ENCODE peak calls at places on chromosomes 5 and 9, in five cellular contexts. One of them, this sample, is unnamed.

GRCh38 chr9:84271004-84271886 is 69.3 kb downstream of the SLC28A3 start:
- DNase-seq in HCT116: no peak
- DNase-seq in H7: peak; percentile 68
- DNase-seq in tibial artery: peak; percentile 54
- DNase-seq in endodermal cell: peak; percentile 83
- DNase-seq in this sample: peak; percentile 79

GRCh38 chr9:91917436-91917835 is 32.6 kb downstream of the ROR2 start:
- DNase-seq in HCT116: no peak
- DNase-seq in H7: no peak
- DNase-seq in tibial artery: peak; percentile 3
- DNase-seq in endodermal cell: peak; percentile 36
- DNase-seq in this sample: no peak

GRCh38 chr5:150186137-150186536 is 3.7 kb upstream of the SLC6A7 start:
- DNase-seq in HCT116: no peak
- DNase-seq in H7: peak; percentile 70
- DNase-seq in tibial artery: no peak
- DNase-seq in endodermal cell: peak; percentile 85
- DNase-seq in this sample: no peak

GRCh38 chr5:149938272-149938671 is 6.3 kb downstream of the PDE6A start:
- DNase-seq in HCT116: no peak
- DNase-seq in H7: no peak
- DNase-seq in tibial artery: peak; percentile 53
- DNase-seq in endodermal cell: no peak
- DNase-seq in this sample: peak; percentile 83

GRCh38 chr9:95341262-95342011 is 23.9 kb upstream of the FANCC start:
- DNase-seq in HCT116: no peak
- DNase-seq in H7: peak; percentile 57
- DNase-seq in tibial artery: no peak
- DNase-seq in endodermal cell: peak; percentile 73
- DNase-seq in this sample: no peak

GRCh38 chr5:16936150-16937022 is at the start of gene MYO10:
- DNase-seq in HCT116: no peak
- DNase-seq in H7: peak; percentile 98
- DNase-seq in tibial artery: peak; percentile 48
- DNase-seq in endodermal cell: peak; percentile 98
- DNase-seq in this sample: peak; percentile 89

GRCh38 chr5:133123297-133123696 is 71.5 kb downstream of the HSPA4 start:
- DNase-seq in HCT116: no peak
- DNase-seq in H7: no peak
- DNase-seq in tibial artery: no peak
- DNase-seq in endodermal cell: peak; percentile 13
- DNase-seq in this sample: no peak

GRCh38 chr5:167949435-167949834 is 342.0 kb upstream of the WWC1 start:
- DNase-seq in HCT116: no peak
- DNase-seq in H7: no peak
- DNase-seq in tibial artery: no peak
- DNase-seq in endodermal cell: no peak
- DNase-seq in this sample: no peak

GRCh38 chr9:30723656-30724055 is 1660.8 kb upstream of the ACO1 start:
- DNase-seq in HCT116: no peak
- DNase-seq in H7: no peak
- DNase-seq in tibial artery: no peak
- DNase-seq in endodermal cell: no peak
- DNase-seq in this sample: peak; percentile 3

GRCh38 chr9:35710818-35711500 is 21.0 kb downstream of the TLN1 start:
- DNase-seq in HCT116: no peak
- DNase-seq in H7: no peak
- DNase-seq in tibial artery: no peak
- DNase-seq in endodermal cell: no peak
- DNase-seq in this sample: no peak

GRCh38 chr9:70415476-70415875 is 1.0 kb upstream of the KLF9 start:
- DNase-seq in HCT116: no peak
- DNase-seq in H7: no peak
- DNase-seq in tibial artery: no peak
- DNase-seq in endodermal cell: no peak
- DNase-seq in this sample: no peak
- H3K4me3 ChIP-seq in HCT116: no peak overlapping the region
- H3K4me3 ChIP-seq in H7: no peak overlapping the region
- H3K4me3 ChIP-seq in tibial artery: peak overlapping the region; percentile 94
- H3K4me3 ChIP-seq in endodermal cell: no peak overlapping the region
- H3K4me3 ChIP-seq in this sample: peak overlapping the region; percentile 50

DNA sequence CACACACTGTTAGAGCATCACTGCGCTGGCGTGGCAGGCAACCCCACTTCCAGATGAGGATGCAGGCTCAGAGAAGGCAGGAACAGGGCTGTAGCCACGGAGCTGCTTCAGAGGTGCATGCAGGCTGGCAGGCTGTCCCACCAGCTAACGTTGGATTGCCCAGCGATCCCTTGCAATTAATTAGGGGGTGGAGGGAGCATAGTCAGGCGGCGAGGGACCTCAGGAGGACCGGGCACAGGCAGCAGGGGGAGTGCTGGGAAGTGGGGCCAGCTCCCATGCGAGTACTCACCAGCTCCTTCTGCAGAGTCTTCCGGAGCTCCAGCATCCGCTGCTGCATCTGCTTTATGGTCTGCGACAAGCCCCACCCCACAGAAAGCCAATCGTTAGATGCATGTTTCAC is 20.3 kb downstream of the ARPC5L start:
- DNase-seq in HCT116: no peak
- DNase-seq in H7: peak; percentile 70
- DNase-seq in tibial artery: no peak
- DNase-seq in endodermal cell: no peak
- DNase-seq in this sample: no peak
- H3K4me3 ChIP-seq in HCT116: no peak overlapping the region
- H3K4me3 ChIP-seq in H7: no peak overlapping the region
- H3K4me3 ChIP-seq in tibial artery: no peak overlapping the region
- H3K4me3 ChIP-seq in endodermal cell: no peak overlapping the region
- H3K4me3 ChIP-seq in this sample: no peak overlapping the region

DNA sequence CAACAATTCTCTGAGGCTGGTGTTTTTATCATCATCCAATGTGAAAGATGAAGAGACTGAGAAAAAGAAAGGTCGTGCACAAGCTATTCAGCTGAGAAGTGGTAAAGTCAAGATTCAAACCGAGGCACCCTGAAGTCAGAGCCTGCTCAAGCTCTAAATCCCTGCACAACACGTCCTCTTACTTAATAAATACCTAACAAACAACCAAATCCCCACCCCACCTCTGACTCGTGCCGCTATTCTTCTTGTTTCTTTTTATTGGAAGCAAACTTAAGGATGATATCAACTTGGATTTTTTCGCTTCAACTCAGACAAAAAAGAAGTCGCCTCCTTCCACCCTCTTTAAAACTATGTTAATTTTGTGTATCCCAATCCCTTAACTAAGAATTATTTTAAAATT is 140.2 kb downstream of the CEP120 start:
- DNase-seq in HCT116: no peak
- DNase-seq in H7: no peak
- DNase-seq in tibial artery: peak; percentile 36
- DNase-seq in endodermal cell: no peak
- DNase-seq in this sample: no peak
- H3K4me3 ChIP-seq in HCT116: no peak overlapping the region
- H3K4me3 ChIP-seq in H7: no peak overlapping the region
- H3K4me3 ChIP-seq in tibial artery: no peak overlapping the region
- H3K4me3 ChIP-seq in endodermal cell: no peak overlapping the region
- H3K4me3 ChIP-seq in this sample: no peak overlapping the region

DNA sequence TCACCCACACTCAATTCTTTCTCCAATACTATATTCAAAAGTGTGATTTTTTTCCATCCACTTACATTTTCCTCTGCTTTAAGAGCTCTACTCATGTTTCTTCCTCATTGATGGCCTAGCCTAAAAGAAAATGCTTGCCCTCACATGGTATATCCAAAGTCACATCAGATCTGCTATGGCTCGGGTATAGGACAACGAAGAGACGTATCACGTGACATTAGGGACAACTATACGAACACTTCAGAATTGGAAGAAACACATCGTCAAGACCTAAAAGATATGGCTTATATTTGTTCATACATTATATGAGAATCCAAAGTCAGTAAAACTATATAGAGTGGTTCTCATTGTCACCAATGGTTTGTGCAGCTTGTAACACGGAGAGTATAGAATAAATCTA is 8.2 kb upstream of the ISL1 start:
- DNase-seq in HCT116: no peak
- DNase-seq in H7: no peak
- DNase-seq in tibial artery: no peak
- DNase-seq in endodermal cell: no peak
- DNase-seq in this sample: no peak
- H3K4me3 ChIP-seq in HCT116: no peak overlapping the region
- H3K4me3 ChIP-seq in H7: no peak overlapping the region
- H3K4me3 ChIP-seq in tibial artery: no peak overlapping the region
- H3K4me3 ChIP-seq in endodermal cell: no peak overlapping the region
- H3K4me3 ChIP-seq in this sample: no peak overlapping the region

DNA sequence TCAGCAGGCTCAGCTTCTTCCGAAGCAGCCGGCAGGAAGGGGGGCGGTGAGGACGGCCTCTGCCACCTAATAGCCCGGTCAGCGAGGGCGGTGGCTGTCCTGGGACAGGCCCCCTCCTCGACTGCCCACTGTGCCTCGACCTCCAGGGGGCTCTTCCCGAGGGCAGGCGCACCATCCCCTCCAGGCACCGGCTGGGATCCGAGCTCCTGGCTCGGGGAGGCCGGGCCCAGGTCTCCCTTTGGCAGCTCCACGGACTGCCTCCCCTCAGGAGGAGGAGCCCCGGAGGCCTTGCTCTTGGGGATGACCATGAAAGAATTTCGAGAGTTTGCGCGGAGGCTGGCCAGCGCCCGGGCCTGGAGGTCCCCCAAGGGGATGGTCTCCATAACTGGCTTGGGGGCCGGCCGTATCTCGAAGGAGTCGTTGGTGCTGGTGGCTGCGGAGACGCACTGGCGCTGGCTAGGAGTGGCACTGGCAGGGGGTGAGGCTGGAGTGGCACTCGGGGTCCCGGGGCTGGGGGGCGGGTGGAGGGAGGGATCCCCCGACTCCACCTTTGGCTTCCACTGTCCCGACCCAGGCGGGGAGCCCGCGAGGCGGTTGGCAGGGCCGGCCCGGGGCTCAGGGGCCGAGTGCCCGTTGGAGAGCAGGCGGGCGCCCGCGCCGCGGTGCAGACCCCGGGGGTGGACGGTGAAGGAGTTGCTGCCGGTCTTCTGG is 975 bp downstream of the TPRN start:
- DNase-seq in HCT116: no peak
- DNase-seq in H7: peak; percentile 80
- DNase-seq in tibial artery: no peak
- DNase-seq in endodermal cell: peak; percentile 68
- DNase-seq in this sample: no peak
- H3K4me3 ChIP-seq in HCT116: peak overlapping the region; percentile 46
- H3K4me3 ChIP-seq in H7: peak overlapping the region; percentile 42
- H3K4me3 ChIP-seq in tibial artery: peak overlapping the region; percentile 57
- H3K4me3 ChIP-seq in endodermal cell: peak overlapping the region; percentile 66
- H3K4me3 ChIP-seq in this sample: peak overlapping the region; percentile 78

GRCh38 chr5:109739741-109740140 is 50.0 kb downstream of the MAN2A1 start:
- DNase-seq in HCT116: no peak
- DNase-seq in H7: peak; percentile 5
- DNase-seq in tibial artery: no peak
- DNase-seq in endodermal cell: peak; percentile 76
- DNase-seq in this sample: no peak
- H3K4me3 ChIP-seq in HCT116: no peak overlapping the region
- H3K4me3 ChIP-seq in H7: no peak overlapping the region
- H3K4me3 ChIP-seq in tibial artery: no peak overlapping the region
- H3K4me3 ChIP-seq in endodermal cell: no peak overlapping the region
- H3K4me3 ChIP-seq in this sample: no peak overlapping the region

GRCh38 chr9:130835441-130836298 is 616 bp downstream of the ABL1 start:
- DNase-seq in HCT116: no peak
- DNase-seq in H7: peak; percentile 91
- DNase-seq in tibial artery: no peak
- DNase-seq in endodermal cell: peak; percentile 87
- DNase-seq in this sample: peak; percentile 50

GRCh38 chr9:130837002-130837511 is 2.0 kb downstream of the ABL1 start:
- DNase-seq in HCT116: no peak
- DNase-seq in H7: peak; percentile 42
- DNase-seq in tibial artery: no peak
- DNase-seq in endodermal cell: no peak
- DNase-seq in this sample: no peak

GRCh38 chr9:130842547-130842946 is 7.5 kb downstream of the ABL1 start:
- DNase-seq in HCT116: no peak
- DNase-seq in H7: no peak
- DNase-seq in tibial artery: no peak
- DNase-seq in endodermal cell: no peak
- DNase-seq in this sample: no peak

GRCh38 chr9:130837644-130838043 is 2.6 kb downstream of the ABL1 start:
- DNase-seq in HCT116: no peak
- DNase-seq in H7: no peak
- DNase-seq in tibial artery: no peak
- DNase-seq in endodermal cell: no peak
- DNase-seq in this sample: no peak

GRCh38 chr9:130839237-130840111 is 4.4 kb downstream of the ABL1 start:
- DNase-seq in HCT116: no peak
- DNase-seq in H7: no peak
- DNase-seq in tibial artery: no peak
- DNase-seq in endodermal cell: no peak
- DNase-seq in this sample: no peak
- H3K4me3 ChIP-seq in HCT116: no peak overlapping the region
- H3K4me3 ChIP-seq in H7: no peak overlapping the region
- H3K4me3 ChIP-seq in tibial artery: peak overlapping the region; percentile 62
- H3K4me3 ChIP-seq in endodermal cell: no peak overlapping the region
- H3K4me3 ChIP-seq in this sample: no peak overlapping the region

DNA sequence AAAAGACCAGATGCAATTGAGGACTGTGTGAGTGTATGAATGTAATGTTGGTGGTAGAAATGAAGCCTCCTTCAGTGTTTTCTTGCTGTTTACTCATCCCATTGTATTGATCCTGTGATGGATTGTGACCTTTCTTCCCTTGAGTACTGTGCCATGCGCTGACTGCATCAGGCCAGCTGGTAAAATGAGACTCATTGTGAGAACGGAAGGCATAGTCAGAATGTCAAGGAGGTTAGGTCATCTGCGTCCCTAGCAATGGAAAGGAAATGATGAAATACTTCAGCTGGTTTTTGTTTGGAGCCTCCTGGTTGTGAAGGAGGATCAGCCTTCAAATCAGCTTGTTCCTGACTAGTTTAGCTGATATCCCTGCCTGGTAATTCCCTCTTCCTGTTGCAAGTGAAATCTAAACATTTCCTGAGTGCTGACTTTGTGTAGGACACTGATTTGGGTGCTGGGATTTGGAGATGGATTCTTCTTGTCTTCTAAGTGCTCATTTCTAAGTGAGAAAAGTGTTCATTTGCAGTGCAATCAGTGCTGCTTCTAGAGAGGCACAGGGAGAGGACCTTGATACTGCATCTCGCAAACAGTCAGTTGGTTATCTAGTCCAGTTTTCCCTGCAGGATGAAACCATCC is 35.5 kb downstream of the TNFSF8 start:
- DNase-seq in HCT116: no peak
- DNase-seq in H7: no peak
- DNase-seq in tibial artery: no peak
- DNase-seq in endodermal cell: peak; percentile 52
- DNase-seq in this sample: no peak
- H3K4me3 ChIP-seq in HCT116: no peak overlapping the region
- H3K4me3 ChIP-seq in H7: no peak overlapping the region
- H3K4me3 ChIP-seq in tibial artery: no peak overlapping the region
- H3K4me3 ChIP-seq in endodermal cell: no peak overlapping the region
- H3K4me3 ChIP-seq in this sample: no peak overlapping the region

GRCh38 chr9:108704156-108704852 is 151.5 kb downstream of the ACTL7B start:
- DNase-seq in HCT116: no peak
- DNase-seq in H7: no peak
- DNase-seq in tibial artery: no peak
- DNase-seq in endodermal cell: no peak
- DNase-seq in this sample: peak; percentile 77
- H3K4me3 ChIP-seq in HCT116: no peak overlapping the region
- H3K4me3 ChIP-seq in H7: no peak overlapping the region
- H3K4me3 ChIP-seq in tibial artery: no peak overlapping the region
- H3K4me3 ChIP-seq in endodermal cell: no peak overlapping the region
- H3K4me3 ChIP-seq in this sample: no peak overlapping the region

This sample was measured in right cardiac atrium.